ENCODE peak calls at places on chromosomes 6 and 20, in seven cellular contexts. X, J, Q, P, T, G and W are unnamed samples.

GRCh38 chr6:87656857-87657256 is 45.2 kb downstream of the AKIRIN2 start:
- DNase-seq in X (no peak), J (no peak), Q (no peak), P (no peak), T (no peak), G (no peak), W (no peak)

GRCh38 chr20:34792687-34793363 is 32.6 kb downstream of the NCOA6 start:
- DNase-seq in X (no peak), J (no peak), Q (no peak), P (no peak), T (no peak), G (no peak), W (no peak)

GRCh38 chr20:59857951-59858350 is 75.5 kb downstream of the SYCP2 start:
- DNase-seq in X (no peak), J (no peak), Q (no peak), P (no peak), T (no peak), G (no peak), W (no peak)

GRCh38 chr20:34604980-34605788 is 46.7 kb downstream of the MAP1LC3A start:
- DNase-seq in X (peak), J (no peak), Q (no peak), P (no peak), T (no peak), G (no peak), W (peak)

GRCh38 chr6:10395946-10396577 is 18.8 kb downstream of the TFAP2A start:
- DNase-seq in X (no peak), J (no peak), Q (no peak), P (no peak), T (no peak), G (peak), W (no peak)

GRCh38 chr6:116611020-116611419 is 5.3 kb upstream of the RSPH4A start:
- DNase-seq in X (no peak), J (no peak), Q (no peak), P (no peak), T (no peak), G (no peak), W (no peak)

GRCh38 chr6:87384449-87384848 is 23.3 kb upstream of the CFAP206 start:
- DNase-seq in X (no peak), J (no peak), Q (no peak), P (no peak), T (no peak), G (no peak), W (no peak)

GRCh38 chr6:99746261-99746895 is 139.7 kb downstream of the PRDM13 start:
- DNase-seq in X (peak), J (peak), Q (peak), P (peak), T (peak), G (peak), W (peak)

GRCh38 chr6:113651920-113652319 is 205.2 kb upstream of the MARCKS start:
- DNase-seq in X (no peak), J (no peak), Q (no peak), P (no peak), T (no peak), G (no peak), W (no peak)

GRCh38 chr20:24672886-24673677 is 203.7 kb downstream of the SYNDIG1 start:
- DNase-seq in X (peak), J (no peak), Q (peak), P (no peak), T (no peak), G (peak), W (peak)

GRCh38 chr6:102936959-102937358 is 1543.5 kb downstream of the GRIK2 start:
- DNase-seq in X (no peak), J (no peak), Q (no peak), P (no peak), T (no peak), G (no peak), W (no peak)

GRCh38 chr6:110328231-110328630 is 29.9 kb downstream of the METTL24 start:
- DNase-seq in X (peak), J (no peak), Q (no peak), P (no peak), T (no peak), G (no peak), W (peak)

GRCh38 chr6:121573466-121573865 is 138.0 kb downstream of the GJA1 start:
- DNase-seq in X (peak), J (no peak), Q (no peak), P (no peak), T (no peak), G (peak), W (no peak)

GRCh38 chr20:53579581-53580375 is 13.9 kb downstream of the ZNF217 start:
- DNase-seq in X (no peak), J (no peak), Q (peak), P (no peak), T (no peak), G (peak), W (peak)

GRCh38 chr6:31541059-31541657 is 645 bp downstream of the DDX39B start:
- DNase-seq in X (peak), J (peak), Q (no peak), P (peak), T (peak), G (peak), W (peak)

GRCh38 chr6:100435299-100435698 is 29.4 kb downstream of the SIM1 start:
- DNase-seq in X (peak), J (no peak), Q (no peak), P (no peak), T (no peak), G (peak), W (peak)

GRCh38 chr20:41748756-41749582 is 130.8 kb upstream of the CHD6 start:
- DNase-seq in X (no peak), J (no peak), Q (no peak), P (no peak), T (no peak), G (no peak), W (no peak)

GRCh38 chr6:4344317-4344899 is 209.0 kb upstream of the ECI2 start:
- DNase-seq in X (no peak), J (no peak), Q (no peak), P (no peak), T (no peak), G (peak), W (peak)

GRCh38 chr6:150710236-150710635 is 110.6 kb downstream of the PLEKHG1 start:
- DNase-seq in X (no peak), J (no peak), Q (no peak), P (no peak), T (no peak), G (no peak), W (no peak)

GRCh38 chr20:32466739-32467505 is 108.8 kb downstream of the ASXL1 start:
- DNase-seq in X (no peak), J (no peak), Q (no peak), P (no peak), T (no peak), G (no peak), W (no peak)

GRCh38 chr6:149211046-149211571 is 106.4 kb upstream of the TAB2 start:
- DNase-seq in X (no peak), J (no peak), Q (no peak), P (no peak), T (no peak), G (peak), W (peak)

GRCh38 chr6:27862396-27863061 is 49.7 kb downstream of the OR2B2 start:
- DNase-seq in X (no peak), J (no peak), Q (no peak), P (no peak), T (no peak), G (peak), W (no peak)

GRCh38 chr6:20400476-20401402 is 940 bp upstream of the E2F3 start:
- DNase-seq in X (peak), J (no peak), Q (peak), P (peak), T (peak), G (peak), W (peak)

GRCh38 chr6:119163006-119163405 is 84.5 kb upstream of the FAM184A start:
- DNase-seq in X (no peak), J (no peak), Q (no peak), P (no peak), T (no peak), G (no peak), W (no peak)

GRCh38 chr6:158016571-158017383 is 35.1 kb downstream of the SYNJ2 start:
- DNase-seq in X (no peak), J (no peak), Q (no peak), P (no peak), T (no peak), G (no peak), W (no peak)

GRCh38 chr6:156779206-156780116 is 2.3 kb downstream of the ARID1B start:
- DNase-seq in X (peak), J (peak), Q (no peak), P (peak), T (peak), G (peak), W (peak)

GRCh38 chr20:63544958-63545516 is 2.5 kb downstream of the SRMS start:
- DNase-seq in X (no peak), J (no peak), Q (peak), P (no peak), T (no peak), G (peak), W (peak)

GRCh38 chr20:46316984-46317684 is 8.8 kb upstream of the CDH22 start:
- DNase-seq in X (no peak), J (no peak), Q (no peak), P (no peak), T (no peak), G (no peak), W (no peak)

GRCh38 chr6:150967910-150968309 is 102.4 kb downstream of the MTHFD1L start:
- DNase-seq in X (no peak), J (no peak), Q (no peak), P (no peak), T (no peak), G (no peak), W (no peak)

GRCh38 chr6:87660226-87660886 is 41.7 kb downstream of the AKIRIN2 start:
- DNase-seq in X (peak), J (no peak), Q (no peak), P (no peak), T (no peak), G (peak), W (peak)

GRCh38 chr6:91720323-91720722 is 1133.5 kb upstream of the MAP3K7 start:
- DNase-seq in X (no peak), J (no peak), Q (no peak), P (no peak), T (no peak), G (no peak), W (no peak)

GRCh38 chr6:83439201-83439600 is 8.3 kb upstream of the ME1 start:
- DNase-seq in X (no peak), J (no peak), Q (no peak), P (no peak), T (no peak), G (no peak), W (no peak)

GRCh38 chr6:40692311-40692710 is 105.1 kb upstream of the LRFN2 start:
- DNase-seq in X (no peak), J (no peak), Q (no peak), P (no peak), T (no peak), G (peak), W (peak)

GRCh38 chr20:38939686-38940085 is 13.5 kb downstream of the FAM83D start:
- DNase-seq in X (no peak), J (no peak), Q (no peak), P (no peak), T (no peak), G (no peak), W (no peak)

GRCh38 chr6:29720863-29721262 is 2.4 kb upstream of the HLA-F start:
- DNase-seq in X (no peak), J (no peak), Q (no peak), P (no peak), T (no peak), G (no peak), W (no peak)

GRCh38 chr6:12291785-12292604 is 1.8 kb downstream of the EDN1 start:
- DNase-seq in X (no peak), J (no peak), Q (no peak), P (no peak), T (no peak), G (peak), W (peak)

GRCh38 chr20:37236462-37236861 is 25.2 kb downstream of the GHRH start:
- DNase-seq in X (no peak), J (no peak), Q (no peak), P (no peak), T (no peak), G (no peak), W (no peak)